ENCODE peak calls at places on chromosomes 2 and 18, in four cellular contexts. A is NCI-H748 treated with DMSO at 0.1 percent for 48 hours, B is transverse colon, I is AG20443. P is an unnamed sample.

GRCh38 chr18:76450452-76450851 is 44.6 kb downstream of the ZNF516 start:
- DNase-seq in I (peak; percentile 37), B (no peak), A (no peak), P (no peak)

GRCh38 chr2:32479993-32480392 is 123.2 kb downstream of the BIRC6 start:
- DNase-seq in A (no peak), I (no peak), B (no peak), P (no peak)

GRCh38 chr2:166230024-166230723 is 102.4 kb upstream of the SCN1A start:
- DNase-seq in B (no peak), I (no peak), A (no peak), P (no peak)

GRCh38 chr2:112541315-112542122 is 746 bp upstream of the POLR1B start:
- DNase-seq in A (peak; percentile 43), B (peak; percentile 67), I (peak; percentile 87), P (no peak)

GRCh38 chr2:206805922-206806607 is 40.7 kb downstream of the FASTKD2 start:
- DNase-seq in I (no peak), B (no peak), A (no peak), P (no peak)

GRCh38 chr18:9557250-9557943 is 57.0 kb downstream of the PPP4R1 start:
- DNase-seq in B (no peak), A (no peak), I (no peak), P (no peak)

GRCh38 chr2:225670111-225670974 is 270.8 kb downstream of the NYAP2 start:
- DNase-seq in I (peak; percentile 27), A (peak; percentile 9), B (no peak), P (peak; percentile 49)

GRCh38 chr2:176174850-176175728 is 13.4 kb upstream of the HOXD1 start:
- DNase-seq in I (no peak), B (peak; percentile 45), A (no peak), P (no peak)

GRCh38 chr18:79740741-79741700 is 56.7 kb upstream of the KCNG2 start:
- DNase-seq in B (no peak), A (no peak), I (no peak), P (no peak)

GRCh38 chr2:74291217-74291551 is 52.0 kb downstream of the SLC4A5 start:
- DNase-seq in B (no peak), I (no peak), A (no peak), P (no peak)

GRCh38 chr2:64854773-64855237 is 134.4 kb upstream of the SLC1A4 start:
- DNase-seq in B (no peak), A (no peak), I (no peak), P (no peak)

GRCh38 chr2:234478121-234478858 is 18.6 kb downstream of the ARL4C start:
- DNase-seq in A (no peak), B (no peak), I (peak; percentile 59), P (no peak)

GRCh38 chr2:59000796-59001195 is 759.7 kb upstream of the FANCL start:
- DNase-seq in A (no peak), I (no peak), B (no peak), P (no peak)

GRCh38 chr2:112163541-112163981 is 25.4 kb downstream of the FBLN7 start:
- DNase-seq in I (no peak), B (no peak), A (no peak), P (no peak)

GRCh38 chr2:240467659-240468299 is 32.3 kb downstream of the GPC1 start:
- DNase-seq in A (no peak), I (peak; percentile 22), B (no peak), P (no peak)

GRCh38 chr2:238341536-238341935 is 21.2 kb downstream of the TRAF3IP1 start:
- DNase-seq in A (no peak), B (no peak), I (no peak), P (no peak)

GRCh38 chr2:80365762-80366161 is 61.2 kb upstream of the LRRTM1 start:
- DNase-seq in A (peak; percentile 24), B (no peak), I (no peak), P (no peak)

GRCh38 chr2:53104263-53104662 is 663.3 kb upstream of the CHAC2 start:
- DNase-seq in A (no peak), I (no peak), B (no peak), P (peak; percentile 68)

GRCh38 chr2:147843421-147843863 is 1.4 kb upstream of the ACVR2A start:
- DNase-seq in B (no peak), I (no peak), A (peak; percentile 44), P (no peak)

GRCh38 chr2:22998368-22998767 is 386.6 kb upstream of the KLHL29 start:
- DNase-seq in I (no peak), A (no peak), B (no peak), P (no peak)

GRCh38 chr18:686339-687111 is 25.9 kb downstream of the ENOSF1 start:
- DNase-seq in I (no peak), B (no peak), A (no peak), P (no peak)

GRCh38 chr18:41767960-41768359 is 187.1 kb upstream of the PIK3C3 start:
- DNase-seq in I (no peak), B (no peak), A (peak; percentile 40), P (no peak)

GRCh38 chr18:9366126-9366714 is 31.6 kb downstream of the TWSG1 start:
- DNase-seq in A (peak; percentile 33), I (peak; percentile 71), B (peak; percentile 18), P (peak; percentile 64)

GRCh38 chr2:170155022-170155722 is 22.8 kb upstream of the MYO3B start:
- DNase-seq in I (peak; percentile 47), A (no peak), B (no peak), P (no peak)